ENCODE peak calls at places on chromosome 19, in four cellular contexts. One of them, this sample, is unnamed.

GRCh38 chr19:55092423-55093318 is 17.0 kb downstream of the EPS8L1 start:
- DNase-seq in NB4: no peak
- DNase-seq in ovary: no peak
- DNase-seq in NCI-H82: no peak
- DNase-seq in this sample: no peak

GRCh38 chr19:1582201-1582600 is 10.5 kb downstream of the MBD3 start:
- DNase-seq in ovary: no peak
- DNase-seq in NCI-H82: no peak
- DNase-seq in NB4: no peak
- DNase-seq in this sample: no peak

GRCh38 chr19:49684251-49684982 is 5.0 kb upstream of the ADM5 start:
- DNase-seq in ovary: no peak
- DNase-seq in NB4: no peak
- DNase-seq in NCI-H82: peak; percentile 46
- DNase-seq in this sample: no peak

GRCh38 chr19:44948763-44949374 is 3.0 kb downstream of the APOC2 start:
- DNase-seq in NCI-H82: peak; percentile 45
- DNase-seq in ovary: no peak
- DNase-seq in NB4: no peak
- DNase-seq in this sample: no peak

GRCh38 chr19:30864460-30865215 is 484.6 kb downstream of the TSHZ3 start:
- DNase-seq in ovary: no peak
- DNase-seq in NB4: peak; percentile 13
- DNase-seq in NCI-H82: no peak
- DNase-seq in this sample: no peak

GRCh38 chr19:58380037-58380735 is 644 bp downstream of the ZNF837 start:
- DNase-seq in NB4: peak; percentile 70
- DNase-seq in ovary: no peak
- DNase-seq in NCI-H82: peak; percentile 58
- DNase-seq in this sample: no peak

GRCh38 chr19:13984186-13984585 is 21.9 kb downstream of the RFX1 start:
- DNase-seq in NB4: no peak
- DNase-seq in NCI-H82: peak; percentile 54
- DNase-seq in ovary: no peak
- DNase-seq in this sample: no peak

GRCh38 chr19:45166723-45167252 is 6.0 kb upstream of the NKPD1 start:
- DNase-seq in NB4: no peak
- DNase-seq in NCI-H82: peak; percentile 32
- DNase-seq in ovary: no peak
- DNase-seq in this sample: no peak

GRCh38 chr19:43371909-43372308 is 18.4 kb downstream of the CD177 start:
- DNase-seq in NCI-H82: no peak
- DNase-seq in NB4: peak; percentile 14
- DNase-seq in ovary: no peak
- DNase-seq in this sample: no peak

This sample was measured in GM04504.